ENCODE peak calls at places on chromosomes 11 and 22, in seven cellular contexts. Y, V, E, R, H, O and W are unnamed samples.
A peak's percentile ranks its signal among the peaks of the same experiment; 100 is the strongest.

GRCh38 chr11:76803811-76804600 is 20.9 kb downstream of the TSKU start:
- DNase-seq in Y (no peak), V (peak; percentile 63), E (no peak), R (peak; percentile 44), H (no peak), O (no peak), W (peak; percentile 12)

GRCh38 chr11:15897211-15897960 is 459.0 kb downstream of the SOX6 start:
- DNase-seq in Y (peak; percentile 43), V (peak; percentile 76), E (no peak), R (no peak), H (peak; percentile 16), O (peak; percentile 55), W (no peak)

GRCh38 chr22:23138584-23139469 is 3.0 kb downstream of the RSPH14 start:
- DNase-seq in Y (peak; percentile 71), V (no peak), E (no peak), R (no peak), H (no peak), O (no peak), W (no peak)

GRCh38 chr11:114846040-114846791 is 167.9 kb downstream of the NXPE2 start:
- DNase-seq in Y (no peak), V (peak; percentile 3), E (no peak), R (no peak), H (peak; percentile 80), O (peak; percentile 21), W (no peak)

GRCh38 chr11:57588038-57588710 is 9.3 kb upstream of the SERPING1 start:
- DNase-seq in Y (no peak), V (no peak), E (no peak), R (no peak), H (no peak), O (no peak), W (no peak)

GRCh38 chr11:85784907-85785306 is 26.0 kb downstream of the SYTL2 start:
- DNase-seq in Y (peak; percentile 40), V (no peak), E (no peak), R (no peak), H (no peak), O (no peak), W (no peak)

GRCh38 chr11:121318848-121319834 is 26.6 kb downstream of the SC5D start:
- DNase-seq in Y (peak; percentile 48), V (peak; percentile 60), E (peak; percentile 55), R (peak; percentile 32), H (no peak), O (peak; percentile 71), W (peak; percentile 29)

GRCh38 chr22:47294222-47294532 is 531.7 kb downstream of the TBC1D22A start:
- DNase-seq in Y (no peak), V (no peak), E (no peak), R (no peak), H (peak; percentile 89), O (no peak), W (no peak)

GRCh38 chr11:43736502-43737193 is 56.1 kb downstream of the HSD17B12 start:
- DNase-seq in Y (peak; percentile 29), V (peak; percentile 74), E (peak; percentile 67), R (no peak), H (no peak), O (no peak), W (no peak)

GRCh38 chr11:1384206-1384965 is 5.3 kb upstream of the BRSK2 start:
- DNase-seq in Y (no peak), V (no peak), E (no peak), R (no peak), H (no peak), O (no peak), W (peak; percentile 46)

GRCh38 chr22:33038131-33038772 is 19.9 kb downstream of the SYN3 start:
- DNase-seq in Y (no peak), V (no peak), E (no peak), R (no peak), H (peak; percentile 81), O (peak; percentile 54), W (no peak)

GRCh38 chr22:33038836-33039235 is 19.3 kb downstream of the SYN3 start:
- DNase-seq in Y (no peak), V (no peak), E (no peak), R (no peak), H (peak; percentile 53), O (peak; percentile 31), W (no peak)

GRCh38 chr22:33034753-33035152 is 23.4 kb downstream of the SYN3 start:
- DNase-seq in Y (no peak), V (no peak), E (no peak), R (no peak), H (no peak), O (no peak), W (no peak)

GRCh38 chr22:33036881-33037280 is 21.3 kb downstream of the SYN3 start:
- DNase-seq in Y (no peak), V (no peak), E (no peak), R (no peak), H (no peak), O (no peak), W (no peak)

DNA sequence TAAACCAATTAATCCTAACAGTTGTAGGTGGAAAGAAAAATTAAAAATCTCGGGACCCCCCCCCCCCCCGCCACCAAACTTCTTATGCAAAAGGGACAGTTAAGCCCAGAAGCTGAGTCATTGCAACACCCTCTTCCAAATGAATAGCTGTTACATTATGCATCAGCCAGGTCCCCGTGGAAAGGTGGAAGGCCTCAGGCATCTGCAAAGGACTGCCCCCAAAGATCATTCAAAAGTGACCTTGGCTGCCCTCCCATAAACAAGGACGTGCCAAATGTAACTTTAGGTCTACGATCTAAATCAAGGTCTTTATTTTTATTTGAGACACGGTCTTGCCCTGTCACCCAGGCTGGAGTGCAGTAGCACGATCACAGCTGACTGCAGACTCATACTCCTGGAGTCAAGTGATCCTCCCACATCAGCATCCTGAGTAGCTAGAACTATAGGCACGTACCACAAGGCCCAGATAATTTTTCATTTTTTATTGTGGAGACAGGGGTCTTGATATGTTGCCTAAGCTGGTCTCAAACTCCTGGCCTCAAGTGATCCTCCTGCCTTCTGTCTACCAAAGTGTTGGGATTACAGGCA is 22.8 kb downstream of the SYN3 start:
- DNase-seq in Y (no peak), V (no peak), E (no peak), R (no peak), H (no peak), O (no peak), W (no peak)
- H3K27me3 ChIP-seq in Y (peaks cover 2% of the 10 kb centered on the region), V (no peaks in the 10 kb centered on the region), E (no peaks in the 10 kb centered on the region), R (no peaks in the 10 kb centered on the region), H (no peaks in the 10 kb centered on the region), O (peaks cover 3% of the 10 kb centered on the region), W (no peaks in the 10 kb centered on the region)

DNA sequence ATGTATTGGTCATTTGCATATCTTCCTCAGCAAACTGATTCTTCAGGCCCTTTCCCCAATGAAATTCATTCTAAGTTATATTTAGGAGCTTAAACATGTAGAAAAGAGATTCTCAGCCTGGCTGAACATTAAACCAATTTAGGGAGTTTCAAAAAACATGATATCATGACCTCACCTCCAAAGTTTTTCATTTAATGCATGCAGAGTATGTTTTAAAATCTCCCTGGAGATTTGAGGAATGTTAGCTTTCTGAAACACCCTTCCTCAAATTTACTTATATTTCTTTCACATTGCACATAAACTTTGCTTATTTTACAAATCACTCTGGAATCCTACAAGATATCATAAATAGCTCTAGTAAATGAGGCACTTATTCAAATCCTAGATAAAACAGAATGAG is 162.0 kb downstream of the C11orf87 start:
- DNase-seq in Y (no peak), V (no peak), E (no peak), R (no peak), H (no peak), O (no peak), W (no peak)
- H3K4me3 ChIP-seq in Y (no peak overlapping the region), V (no peak overlapping the region), E (no peak overlapping the region), R (no peak overlapping the region), H (no peak overlapping the region), O (no peak overlapping the region), W (no peak overlapping the region)

DNA sequence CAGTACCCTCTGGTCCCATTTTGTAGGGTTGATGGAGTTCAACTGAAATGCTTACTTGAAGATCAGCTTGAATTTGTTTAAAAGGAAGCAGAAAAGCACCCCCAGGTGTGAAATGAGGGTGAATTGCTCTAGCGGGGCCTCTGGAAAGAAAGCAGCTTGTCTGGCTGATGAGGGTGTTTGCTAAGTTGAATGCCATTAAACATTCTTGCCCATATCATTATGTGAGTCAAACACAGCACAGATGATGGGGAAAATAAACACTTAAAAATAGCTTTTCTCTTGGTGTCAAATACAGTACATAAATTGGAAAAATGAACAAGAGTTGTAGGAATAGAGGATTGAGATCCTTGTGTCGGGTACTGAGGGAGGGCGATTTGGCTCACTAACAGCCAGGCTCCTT is 280.2 kb downstream of the RAB38 start:
- DNase-seq in Y (no peak), V (no peak), E (no peak), R (no peak), H (no peak), O (no peak), W (no peak)
- H3K36me3 ChIP-seq in Y (no peaks in the 10 kb centered on the region), V (no peaks in the 10 kb centered on the region), E (no peaks in the 10 kb centered on the region), R (no peaks in the 10 kb centered on the region), H (no peaks in the 10 kb centered on the region), O (no peaks in the 10 kb centered on the region), W (no peaks in the 10 kb centered on the region)

DNA sequence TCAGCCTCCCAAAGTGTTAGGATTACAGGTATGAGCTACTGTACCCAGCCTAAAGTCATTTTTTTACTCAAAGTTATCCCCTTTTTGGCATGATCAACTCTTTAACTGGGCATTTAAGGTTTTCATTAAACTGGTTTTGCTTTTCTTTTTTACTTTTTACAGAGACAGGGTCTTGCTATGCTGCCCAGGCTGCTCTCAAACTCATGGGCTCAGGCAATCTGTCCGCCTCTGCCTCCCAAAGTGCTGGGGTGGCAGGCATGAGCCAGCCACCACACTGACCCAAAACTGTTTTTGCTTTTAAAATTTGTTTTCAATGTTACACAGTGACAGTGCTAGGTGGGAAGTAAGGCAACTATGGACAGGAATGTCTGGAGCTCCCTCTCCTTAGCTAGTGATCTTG is 3.9 kb upstream of the ZBED5 start:
- DNase-seq in Y (no peak), V (no peak), E (no peak), R (no peak), H (no peak), O (no peak), W (no peak)
- H3K27me3 ChIP-seq in Y (no peaks in the 10 kb centered on the region), V (no peaks in the 10 kb centered on the region), E (no peaks in the 10 kb centered on the region), R (no peaks in the 10 kb centered on the region), H (no peaks in the 10 kb centered on the region), O (no peaks in the 10 kb centered on the region), W (no peaks in the 10 kb centered on the region)

GRCh38 chr11:19725379-19726079 is 12.9 kb downstream of the NAV2 start:
- DNase-seq in Y (peak; percentile 20), V (no peak), E (no peak), R (no peak), H (no peak), O (no peak), W (no peak)

GRCh38 chr11:19719960-19720359 is 7.3 kb downstream of the NAV2 start:
- DNase-seq in Y (no peak), V (no peak), E (no peak), R (no peak), H (no peak), O (no peak), W (no peak)

GRCh38 chr11:19723572-19724342 is 11.1 kb downstream of the NAV2 start:
- DNase-seq in Y (peak; percentile 67), V (peak; percentile 36), E (no peak), R (no peak), H (peak; percentile 80), O (peak; percentile 22), W (no peak)

GRCh38 chr11:19724765-19725164 is 12.1 kb downstream of the NAV2 start:
- DNase-seq in Y (no peak), V (no peak), E (no peak), R (no peak), H (no peak), O (no peak), W (no peak)

GRCh38 chr11:19722702-19723101 is 10.1 kb downstream of the NAV2 start:
- DNase-seq in Y (no peak), V (no peak), E (no peak), R (no peak), H (no peak), O (no peak), W (no peak)
- H3K4me3 ChIP-seq in Y (no peak overlapping the region), V (no peak overlapping the region), E (no peak overlapping the region), R (no peak overlapping the region), H (no peak overlapping the region), O (no peak overlapping the region), W (no peak overlapping the region)